ENCODE peak calls at places on chromosomes 7 and 10, in eight cellular contexts. O is stimulated activated CD4-positive, alpha-beta T cell treated with anti-CD3 and anti-CD28 coated beads, Interleukin-4, amount 100 ng/mL, for 48 hours; U is fibroblast of mammary gland; K is NCI-H526; E is adrenal gland; P is sigmoid colon; R is C1 segment of cervical spinal cord; C is AML-193. W is an unnamed sample.

GRCh38 chr10:129846991-129847391 is 117.1 kb downstream of the EBF3 start:
- DNase-seq in O (no peak), U (no peak), K (no peak), E (no peak), P (no peak), R (no peak), C (no peak), W (no peak)

GRCh38 chr10:33041783-33042437 is 83.9 kb upstream of the ITGB1 start:
- DNase-seq in O (no peak), U (no peak), K (no peak), E (no peak), P (no peak), R (no peak), C (no peak), W (no peak)

GRCh38 chr10:100130786-100131185 is 49.1 kb upstream of the CPN1 start:
- DNase-seq in O (no peak), U (no peak), K (no peak), E (no peak), P (no peak), R (no peak), C (no peak), W (no peak)

GRCh38 chr10:30986027-30986672 is 45.5 kb downstream of the ZNF438 start:
- DNase-seq in O (no peak), U (peak), K (no peak), E (no peak), P (no peak), R (no peak), C (peak), W (peak)

GRCh38 chr7:131945313-131945831 is 388.9 kb upstream of the PODXL start:
- DNase-seq in O (peak), U (peak), K (peak), E (peak), P (no peak), R (peak), C (peak), W (peak)

GRCh38 chr10:33638891-33639290 is 304.4 kb upstream of the NRP1 start:
- DNase-seq in O (no peak), U (no peak), K (no peak), E (no peak), P (no peak), R (no peak), C (no peak), W (no peak)

GRCh38 chr10:49167629-49168540 is 20.3 kb downstream of the TMEM273 start:
- DNase-seq in O (no peak), U (no peak), K (no peak), E (no peak), P (no peak), R (no peak), C (no peak), W (no peak)

GRCh38 chr10:123554656-123555055 is 111.5 kb upstream of the GPR26 start:
- DNase-seq in O (no peak), U (no peak), K (peak), E (no peak), P (no peak), R (no peak), C (no peak), W (no peak)

GRCh38 chr7:116340201-116340847 is 130.0 kb downstream of the TES start:
- DNase-seq in O (no peak), U (peak), K (no peak), E (no peak), P (no peak), R (no peak), C (no peak), W (no peak)